ENCODE peak calls at places on chromosomes 16 and 17, in seven cellular contexts. U is DND-41, J is foreskin fibroblast, H is mesendoderm, V is breast epithelium, N is GM12865, Y is adipocyte. E is an unnamed sample.

GRCh38 chr17:333626-334396 is 18.8 kb downstream of the RPH3AL start:
- DNase-seq in Y (peak; percentile 65), J (peak; percentile 12), U (no peak), H (peak; percentile 51), V (no peak), N (no peak), E (no peak)

GRCh38 chr17:77391668-77392375 is 251.1 kb downstream of the SEC14L1 start:
- DNase-seq in Y (peak; percentile 97), J (peak; percentile 98), U (peak; percentile 44), H (peak; percentile 86), N (no peak), V (no peak), E (no peak)

GRCh38 chr17:16255481-16255901 is 38.5 kb downstream of the PIGL start:
- DNase-seq in J (peak; percentile 63), N (no peak), U (no peak), H (peak; percentile 62), V (no peak), Y (peak; percentile 56), E (no peak)

GRCh38 chr16:80065565-80065964 is 465.0 kb upstream of the MAF start:
- DNase-seq in U (no peak), J (no peak), N (no peak), H (no peak), Y (no peak), V (no peak), E (no peak)

GRCh38 chr17:35715416-35715815 is 16.0 kb upstream of the RASL10B start:
- DNase-seq in Y (no peak), J (no peak), H (no peak), U (no peak), V (no peak), N (no peak), E (no peak)

GRCh38 chr16:58337090-58337444 is 42.2 kb upstream of the PRSS54 start:
- DNase-seq in U (no peak), J (no peak), V (no peak), N (no peak), H (no peak), Y (peak; percentile 2), E (no peak)

GRCh38 chr17:45135978-45136791 is 698 bp downstream of the ACBD4 start:
- DNase-seq in H (no peak), J (no peak), Y (no peak), U (no peak), N (no peak), V (no peak), E (no peak)

GRCh38 chr17:72121164-72122001 is 563 bp downstream of the SOX9 start:
- DNase-seq in V (no peak), J (peak; percentile 84), N (peak; percentile 68), Y (peak; percentile 76), U (no peak), H (peak; percentile 63), E (no peak)

GRCh38 chr17:49968380-49969133 is 433 bp upstream of the DLX4 start:
- DNase-seq in N (peak; percentile 70), U (no peak), Y (peak; percentile 88), H (peak; percentile 93), V (no peak), J (peak; percentile 80), E (peak; percentile 72)

GRCh38 chr16:58582971-58583765 is 46.5 kb downstream of the CNOT1 start:
- DNase-seq in U (no peak), J (no peak), H (peak; percentile 91), Y (peak; percentile 55), V (no peak), N (no peak), E (peak; percentile 11)

GRCh38 chr17:7129311-7129710 is 14.7 kb upstream of the ASGR2 start:
- DNase-seq in H (no peak), U (no peak), J (no peak), N (no peak), Y (no peak), V (no peak), E (no peak)

GRCh38 chr17:45791041-45791582 is 7.0 kb downstream of the CRHR1 start:
- DNase-seq in V (no peak), U (no peak), Y (no peak), J (no peak), N (no peak), H (no peak), E (no peak)

GRCh38 chr17:8629371-8630226 is 926 bp downstream of the MYH10 start:
- DNase-seq in N (no peak), J (peak; percentile 68), U (peak; percentile 52), V (no peak), Y (peak; percentile 71), H (peak; percentile 81), E (no peak)

GRCh38 chr17:21362331-21362931 is 13.7 kb upstream of the KCNJ12 start:
- DNase-seq in J (no peak), Y (no peak), V (no peak), H (no peak), U (no peak), N (no peak), E (no peak)

GRCh38 chr17:57667461-57667923 is 77.6 kb downstream of the CCDC182 start:
- DNase-seq in Y (no peak), J (no peak), H (no peak), N (no peak), U (peak; percentile 2), V (peak; percentile 45), E (no peak)

GRCh38 chr17:33873218-33873617 is 381.9 kb upstream of the CCL2 start:
- DNase-seq in J (no peak), V (no peak), Y (no peak), H (peak; percentile 30), U (no peak), N (no peak), E (no peak)

GRCh38 chr17:77365584-77366186 is 224.9 kb downstream of the SEC14L1 start:
- DNase-seq in J (peak; percentile 91), H (no peak), N (no peak), V (peak; percentile 92), Y (peak; percentile 85), U (no peak), E (no peak)

GRCh38 chr16:48109496-48109895 is 46.3 kb downstream of the ABCC12 start:
- DNase-seq in H (no peak), Y (no peak), J (no peak), N (no peak), V (no peak), U (no peak), E (no peak)

DNA sequence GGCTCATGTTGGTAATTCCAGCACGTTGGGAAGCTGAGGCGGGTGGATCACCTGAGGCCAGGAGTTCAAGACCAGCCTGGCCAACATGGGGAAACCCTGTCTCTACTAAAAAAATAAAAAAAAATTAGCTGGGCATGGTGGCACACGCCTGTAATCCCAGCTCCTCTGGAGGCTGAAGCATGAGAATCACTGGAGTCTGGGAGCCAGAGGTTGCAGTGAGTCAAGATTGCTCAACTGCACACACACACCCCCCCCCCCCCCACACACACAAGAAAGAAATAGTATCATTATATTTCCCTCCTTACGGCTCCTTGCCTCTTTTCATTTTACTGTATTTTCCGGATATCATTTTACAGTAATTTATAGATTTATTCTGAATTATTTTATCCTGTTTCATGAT is 963.1 kb upstream of the GOT2 start:
- DNase-seq in Y (no peak), H (no peak), N (no peak), V (no peak), U (no peak), J (peak; percentile 17), E (no peak)
- H3K4me3 ChIP-seq in Y (no peak overlapping the region), H (no peak overlapping the region), N (no peak overlapping the region), V (no peak overlapping the region), U (no peak overlapping the region), J (no peak overlapping the region), E (no peak overlapping the region)

GRCh38 chr17:60327122-60327869 is 64.6 kb downstream of the USP32 start:
- DNase-seq in Y (no peak), H (peak; percentile 40), V (no peak), J (no peak), U (no peak), N (no peak), E (no peak)
- H3K4me3 ChIP-seq in Y (no peak overlapping the region), H (no peak overlapping the region), V (no peak overlapping the region), J (no peak overlapping the region), U (no peak overlapping the region), N (no peak overlapping the region), E (no peak overlapping the region)

GRCh38 chr17:1482686-1483445 is 9.6 kb downstream of the MYO1C start:
- DNase-seq in U (no peak), J (no peak), Y (no peak), V (no peak), N (no peak), H (peak; percentile 28), E (no peak)

GRCh38 chr17:1484586-1485310 is 7.7 kb downstream of the MYO1C start:
- DNase-seq in Y (peak; percentile 81), N (peak; percentile 86), H (peak; percentile 91), J (peak; percentile 69), V (peak; percentile 66), U (peak; percentile 67), E (no peak)

GRCh38 chr17:1485748-1486376 is 6.6 kb downstream of the MYO1C start:
- DNase-seq in H (peak; percentile 58), N (peak; percentile 69), U (peak; percentile 51), J (peak; percentile 80), Y (peak; percentile 79), V (peak; percentile 63), E (no peak)

GRCh38 chr17:1485311-1485747 is 7.2 kb downstream of the MYO1C start:
- DNase-seq in Y (peak; percentile 67), H (peak; percentile 80), N (peak; percentile 69), U (no peak), J (peak; percentile 52), V (no peak), E (no peak)

DNA sequence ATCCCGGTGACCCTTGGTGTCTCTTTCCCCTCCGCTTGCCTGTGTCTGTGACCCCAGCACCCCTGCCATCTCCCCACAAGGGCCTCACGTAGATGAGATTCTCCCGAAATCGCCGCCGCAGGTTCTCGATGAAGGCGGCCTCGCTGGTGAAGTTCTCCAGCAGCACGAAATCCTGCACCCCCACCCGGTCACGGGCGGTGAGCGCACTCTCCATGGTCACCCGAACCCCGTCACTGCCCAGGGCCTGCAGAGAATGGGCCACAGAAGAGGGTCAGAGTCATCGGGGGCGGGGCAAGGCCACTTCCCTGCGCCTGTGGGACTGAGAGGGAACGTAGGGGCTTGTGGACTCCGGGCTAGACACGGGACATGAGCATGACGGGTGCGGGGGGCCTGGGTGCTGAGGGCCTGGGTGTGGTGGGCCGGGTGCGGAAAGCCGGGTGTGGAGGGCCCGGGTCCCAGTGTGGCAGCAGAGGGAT is 8.4 kb downstream of the MYO1C start:
- DNase-seq in U (no peak), Y (no peak), N (no peak), H (no peak), J (no peak), V (no peak), E (no peak)
- H3K4me3 ChIP-seq in U (no peak overlapping the region), Y (no peak overlapping the region), N (peak overlapping the region; percentile 76), H (no peak overlapping the region), J (peak overlapping the region; percentile 78), V (peak overlapping the region; percentile 89), E (no peak overlapping the region)

DNA sequence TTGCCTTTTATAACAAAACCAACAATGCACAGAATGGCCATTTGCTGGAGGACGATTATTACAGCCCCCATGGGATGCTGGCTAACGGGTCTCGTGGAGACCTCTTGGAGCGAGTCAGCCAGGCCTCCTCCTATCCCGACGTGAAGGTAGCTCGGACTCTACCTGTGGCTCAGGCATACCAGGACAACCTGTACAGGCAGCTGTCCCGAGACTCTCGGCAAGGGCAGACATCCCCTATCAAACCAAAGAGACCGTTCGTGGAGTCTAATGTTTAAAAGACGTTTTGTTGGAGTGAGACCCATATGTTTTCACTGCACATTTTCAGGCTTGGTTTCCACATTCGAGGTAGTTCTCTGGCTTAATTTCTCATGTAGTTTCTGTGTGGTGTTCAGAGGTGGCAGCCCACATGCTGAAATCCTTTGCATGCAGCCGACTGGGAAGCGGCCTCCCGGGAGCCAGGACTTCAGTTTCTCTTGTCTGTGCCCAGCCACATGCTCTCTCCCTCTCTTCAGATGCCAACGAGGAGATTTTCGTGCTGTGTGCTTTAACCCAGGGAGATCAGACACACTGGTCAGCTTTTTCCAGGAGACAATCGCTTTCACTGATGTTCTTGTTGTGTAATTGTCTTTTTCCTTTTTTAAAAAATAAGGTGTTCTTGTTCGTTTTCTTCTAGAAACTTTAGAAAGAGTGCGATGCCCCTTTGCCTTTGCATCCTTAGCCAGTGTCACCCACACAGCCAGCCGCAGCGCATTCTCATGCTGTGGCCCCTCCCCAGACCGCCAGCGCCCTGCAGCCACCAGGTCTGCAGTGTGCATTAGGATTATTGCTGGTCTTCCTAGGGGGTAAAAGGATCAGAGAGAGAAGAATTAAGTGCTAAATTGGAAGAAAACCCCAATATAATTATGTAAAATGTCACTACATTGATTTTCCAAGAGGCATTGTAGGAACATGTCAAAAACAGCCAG is 24.1 kb downstream of the CYB561 start:
- DNase-seq in Y (no peak), H (no peak), N (no peak), J (no peak), V (no peak), U (no peak), E (no peak)
- H3K4me3 ChIP-seq in Y (no peak overlapping the region), H (no peak overlapping the region), N (no peak overlapping the region), J (no peak overlapping the region), V (no peak overlapping the region), U (no peak overlapping the region), E (no peak overlapping the region)